ENCODE peak calls at places on chromosome 22, in eight cellular contexts. R is HepG2, K is HCT116, N is upper lobe of left lung, W is Panc1, F is GM23338, V is K562, Z is GM12878. L is an unnamed sample.
A peak's percentile ranks its signal among the peaks of the same experiment; 100 is the strongest.

GRCh38 chr22:40818192-40818746 is 877 bp downstream of the SLC25A17 start:
- ATAC-seq in R (no peak), K (no peak), N (no peak), W (no peak), F (no peak), V (peak; percentile 3), Z (peak; percentile 17), L (no peak)

GRCh38 chr22:25368271-25368670 is 148.8 kb downstream of the CRYBB2 start:
- ATAC-seq in R (no peak), K (peak; percentile 62), N (no peak), W (no peak), F (peak; percentile 12), V (no peak), Z (no peak), L (no peak)

GRCh38 chr22:33401291-33401690 is 343.1 kb upstream of the SYN3 start:
- ATAC-seq in R (no peak), K (no peak), N (no peak), W (no peak), F (no peak), V (no peak), Z (no peak), L (no peak)

GRCh38 chr22:25746012-25746373 is 4.0 kb downstream of the MYO18B start:
- ATAC-seq in R (no peak), K (no peak), N (no peak), W (no peak), F (no peak), V (no peak), Z (no peak), L (no peak)

GRCh38 chr22:50691521-50691920 is 18.9 kb downstream of the SHANK3 start:
- ATAC-seq in R (no peak), K (peak; percentile 54), N (no peak), W (peak; percentile 42), F (no peak), V (no peak), Z (peak; percentile 47), L (no peak)

GRCh38 chr22:25542720-25543402 is 21.6 kb upstream of the GRK3 start:
- ATAC-seq in R (no peak), K (no peak), N (no peak), W (no peak), F (no peak), V (no peak), Z (no peak), L (no peak)

GRCh38 chr22:27488456-27489224 is 312.9 kb downstream of the MN1 start:
- ATAC-seq in R (peak; percentile 59), K (no peak), N (no peak), W (no peak), F (no peak), V (no peak), Z (no peak), L (no peak)

GRCh38 chr22:37119872-37120271 is 10.4 kb upstream of the TMPRSS6 start:
- ATAC-seq in R (no peak), K (no peak), N (no peak), W (no peak), F (no peak), V (no peak), Z (peak; percentile 44), L (no peak)

GRCh38 chr22:27650572-27650971 is 151.0 kb downstream of the MN1 start:
- ATAC-seq in R (no peak), K (no peak), N (no peak), W (no peak), F (no peak), V (no peak), Z (no peak), L (no peak)

GRCh38 chr22:24190159-24190540 is 8.9 kb downstream of the SUSD2 start:
- ATAC-seq in R (no peak), K (peak; percentile 2), N (no peak), W (no peak), F (no peak), V (no peak), Z (no peak), L (peak; percentile 3)

GRCh38 chr22:22698263-22698750 is 53.9 kb downstream of the GGTLC2 start:
- ATAC-seq in R (no peak), K (no peak), N (no peak), W (no peak), F (no peak), V (no peak), Z (peak; percentile 73), L (no peak)

GRCh38 chr22:28029201-28029948 is 110.3 kb upstream of the PITPNB start:
- ATAC-seq in R (no peak), K (no peak), N (peak; percentile 81), W (peak; percentile 73), F (no peak), V (no peak), Z (no peak), L (peak; percentile 85)

GRCh38 chr22:28911777-28912669 is 28.7 kb downstream of the ZNRF3 start:
- ATAC-seq in R (peak; percentile 81), K (no peak), N (peak; percentile 74), W (no peak), F (no peak), V (no peak), Z (no peak), L (peak; percentile 77)

GRCh38 chr22:47168900-47169800 is 406.7 kb downstream of the TBC1D22A start:
- ATAC-seq in R (no peak), K (peak; percentile 87), N (no peak), W (no peak), F (peak; percentile 83), V (no peak), Z (no peak), L (no peak)
- TF ChIP-seq CTCF in R (peak; percentile 55), K (peak; percentile 73), N (no peak), W (no peak), F (peak; percentile 73), V (peak; percentile 23), Z (no peak), L (no peak)

DNA sequence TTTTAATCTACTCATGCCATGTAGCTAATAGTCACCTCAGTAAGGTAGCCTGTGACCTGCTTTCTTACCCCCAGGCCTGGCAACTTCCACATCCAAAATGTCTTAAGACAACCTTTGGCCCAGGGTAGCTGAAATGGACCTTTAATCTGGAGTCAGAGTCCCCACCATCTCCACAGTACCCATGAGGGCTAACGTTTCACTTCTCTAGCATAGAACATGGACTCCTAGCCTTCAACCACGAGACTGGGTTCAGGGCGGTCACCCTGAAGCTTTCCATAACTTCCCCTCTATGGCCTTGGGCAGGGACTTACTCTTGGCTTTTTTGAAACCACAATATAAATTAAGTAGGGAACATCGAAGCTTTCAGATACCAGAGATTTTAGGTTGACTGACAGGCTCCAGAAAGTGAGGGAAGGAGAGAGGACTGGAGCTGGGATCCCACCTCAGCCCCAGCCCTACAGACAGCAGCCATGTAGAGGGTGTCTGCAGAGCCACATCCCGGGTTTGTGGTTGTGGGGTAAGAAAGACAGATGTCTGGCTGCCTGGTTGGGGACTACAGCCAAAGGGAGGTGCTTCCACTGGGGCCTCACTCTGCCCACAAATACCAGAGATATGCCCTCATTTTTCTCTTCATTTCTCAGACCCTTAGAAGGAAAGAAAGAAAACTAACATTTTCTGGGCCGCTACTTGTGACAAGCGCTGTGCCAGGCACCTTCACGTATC is 2.6 kb downstream of the TBC1D10A start:
- ATAC-seq in R (no peak), K (no peak), N (no peak), W (no peak), F (no peak), V (no peak), Z (no peak), L (no peak)
- TF ChIP-seq POLR2AphosphoS5 in R (no peak), K (no peak), N (no peak), W (no peak), F (no peak), V (no peak), Z (no peak), L (no peak)

DNA sequence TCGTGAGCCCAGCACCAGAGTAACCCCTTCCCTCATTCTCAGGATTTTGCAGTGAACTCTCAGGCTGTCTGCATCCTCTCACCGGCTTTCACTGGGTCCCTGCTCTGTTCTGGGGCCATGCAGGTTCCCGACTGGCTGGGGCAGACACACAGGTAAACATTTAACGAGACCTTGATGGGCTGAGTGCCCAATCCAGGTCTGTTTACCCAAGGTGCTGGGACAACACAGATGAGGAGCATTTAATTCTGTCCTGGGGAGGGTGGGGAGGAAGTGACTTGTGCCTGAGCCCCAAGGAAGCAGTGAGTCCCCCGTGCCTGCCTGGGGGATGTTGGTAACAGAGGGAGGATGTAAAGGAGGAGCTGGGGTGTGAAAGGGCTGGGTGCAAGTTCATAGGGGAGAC is 4.4 kb downstream of the BIK start:
- ATAC-seq in R (no peak), K (no peak), N (no peak), W (no peak), F (no peak), V (no peak), Z (no peak), L (no peak)
- H3K27me3 ChIP-seq in R (peaks cover 27% of the 10 kb centered on the region), K (no peaks in the 10 kb centered on the region), N (no peaks in the 10 kb centered on the region), W (no peaks in the 10 kb centered on the region), F (peaks cover 32% of the 10 kb centered on the region), V (no peaks in the 10 kb centered on the region), Z (no peaks in the 10 kb centered on the region), L (peaks cover 78% of the 10 kb centered on the region)

DNA sequence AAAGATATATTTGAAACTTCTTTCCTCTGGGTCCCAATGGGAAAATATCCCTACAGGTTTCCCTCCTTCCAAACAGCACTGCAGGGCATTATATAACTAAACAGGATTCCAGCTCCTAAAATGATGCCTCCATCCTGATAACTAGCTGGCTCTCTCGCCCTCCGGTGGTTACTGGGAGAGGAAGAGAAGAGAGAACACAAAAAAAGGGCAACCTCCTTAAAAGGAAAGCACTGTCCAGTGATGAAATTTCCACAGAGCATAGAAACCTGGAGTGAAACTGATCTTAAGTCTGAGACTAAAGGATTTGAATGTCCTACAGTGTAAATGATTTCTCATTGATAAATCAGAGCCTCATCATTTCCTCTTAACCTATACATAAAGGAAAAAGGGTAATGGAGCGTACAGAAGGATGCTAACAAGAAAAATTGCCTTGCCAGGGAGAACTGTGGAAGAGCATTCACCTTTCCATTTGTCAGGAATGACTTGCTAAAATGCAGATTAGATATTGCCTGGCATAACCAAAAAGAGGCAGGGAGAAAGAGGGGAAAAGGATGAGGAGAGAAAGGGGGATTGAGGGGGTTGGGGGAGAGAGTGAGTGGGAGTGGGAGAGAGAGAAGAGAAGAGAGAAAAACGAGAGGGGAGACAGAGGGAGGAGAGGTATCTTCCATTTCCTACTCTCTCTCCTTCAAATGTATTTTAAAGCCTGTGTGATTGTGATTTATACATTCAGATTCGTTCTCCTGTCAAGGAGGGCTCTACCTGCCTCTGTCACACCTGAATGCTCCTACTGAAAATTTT is 121.4 kb downstream of the APOL5 start:
- ATAC-seq in R (no peak), K (no peak), N (no peak), W (no peak), F (peak; percentile 10), V (no peak), Z (no peak), L (peak; percentile 44)
- TF ChIP-seq CTCF in R (peak; percentile 71), K (peak; percentile 47), N (no peak), W (peak; percentile 51), F (peak; percentile 63), V (peak; percentile 8), Z (peak; percentile 24), L (peak; percentile 31)

DNA sequence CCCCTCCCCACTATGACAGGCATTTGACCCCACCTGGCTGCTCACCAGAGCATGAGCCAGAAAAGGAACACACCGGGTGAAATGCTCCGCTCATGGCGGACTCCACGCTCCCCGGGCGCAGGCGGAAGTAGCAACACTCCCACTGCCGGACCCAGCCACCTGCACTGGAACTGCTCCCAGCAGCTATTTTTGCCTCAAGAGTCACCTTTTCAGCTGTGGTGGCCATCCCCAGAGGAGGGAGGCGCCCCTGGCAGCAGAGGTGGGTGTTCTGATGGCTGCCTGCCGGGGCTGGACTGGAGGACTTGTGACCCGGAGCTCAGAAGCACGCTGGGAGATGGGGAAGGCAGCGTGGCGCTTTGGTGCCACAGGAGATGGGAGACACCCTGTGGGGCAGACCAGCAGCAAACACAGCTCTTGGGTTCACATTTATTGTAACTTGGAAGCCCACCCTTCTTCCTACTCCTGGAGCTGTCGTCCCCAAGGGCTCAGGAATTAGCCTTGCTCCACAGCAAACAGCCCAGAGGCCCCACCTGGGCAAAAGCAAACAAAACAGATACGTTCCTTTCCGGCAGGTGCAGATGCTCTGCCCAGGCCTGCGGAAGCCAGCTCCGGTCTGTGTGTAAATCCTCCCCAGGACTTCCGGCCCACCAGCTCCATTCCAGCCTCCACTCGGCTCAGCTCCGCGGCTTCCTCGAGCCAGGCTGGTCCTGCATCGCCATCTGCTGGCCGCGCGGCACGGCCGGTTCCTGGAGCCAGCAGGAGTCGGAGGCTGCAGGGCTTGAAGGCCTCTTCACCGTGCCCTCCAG is 3.7 kb downstream of the RPS19BP1 start:
- ATAC-seq in R (peak; percentile 12), K (peak; percentile 45), N (peak; percentile 88), W (peak; percentile 57), F (peak; percentile 22), V (peak; percentile 51), Z (peak; percentile 57), L (peak; percentile 53)
- TF ChIP-seq POLR2AphosphoS5 in R (no peak), K (peak; percentile 33), N (peak; percentile 62), W (peak; percentile 49), F (peak; percentile 46), V (peak; percentile 41), Z (no peak), L (peak; percentile 49)